ENCODE peak calls at places on chromosomes 13 and 19, in eight cellular contexts. H, U, Q, I, B, T, K and P are unnamed samples.

GRCh38 chr13:101838305-101838835 is 385.9 kb downstream of the ITGBL1 start:
- DNase-seq in Q (no peak), K (no peak), H (no peak), I (peak), B (no peak), T (no peak), U (no peak), P (peak)

GRCh38 chr13:27673911-27674310 is 52.2 kb downstream of the POLR1D start:
- DNase-seq in Q (no peak), I (no peak), K (no peak), U (no peak), B (no peak), H (no peak), T (no peak), P (no peak)

GRCh38 chr19:18743281-18743825 is 47.8 kb downstream of the COMP start:
- DNase-seq in K (peak), H (peak), T (no peak), I (peak), B (no peak), Q (peak), U (no peak), P (no peak)

GRCh38 chr13:60347174-60347573 is 49.8 kb upstream of the TDRD3 start:
- DNase-seq in K (no peak), B (no peak), Q (no peak), H (no peak), T (no peak), U (no peak), I (no peak), P (no peak)

GRCh38 chr19:35076657-35077056 is 35.1 kb downstream of the HPN start:
- DNase-seq in K (no peak), Q (no peak), T (no peak), U (no peak), B (no peak), I (no peak), H (no peak), P (no peak)

GRCh38 chr13:95641961-95642621 is 2.4 kb downstream of the DZIP1 start:
- DNase-seq in H (peak), I (peak), K (peak), U (no peak), B (no peak), Q (peak), T (no peak), P (no peak)

GRCh38 chr13:110575322-110576069 is 14.0 kb upstream of the RAB20 start:
- DNase-seq in Q (peak), U (no peak), I (peak), B (no peak), K (peak), H (peak), T (no peak), P (no peak)

GRCh38 chr19:23799321-23799720 is 40.6 kb upstream of the ZNF681 start:
- DNase-seq in I (no peak), K (no peak), B (no peak), T (no peak), U (no peak), Q (no peak), H (no peak), P (no peak)

GRCh38 chr19:10617409-10618121 is 7.8 kb upstream of the SLC44A2 start:
- DNase-seq in T (no peak), H (no peak), Q (no peak), I (peak), B (no peak), K (no peak), U (no peak), P (no peak)

GRCh38 chr19:35554076-35554475 is 8.7 kb downstream of the TMEM147 start:
- DNase-seq in Q (no peak), T (no peak), K (no peak), I (no peak), H (no peak), B (no peak), U (no peak), P (no peak)

GRCh38 chr19:48993175-48994034 is at the start of the genes GYS1 and RUVBL2:
- DNase-seq in B (peak), H (peak), K (peak), Q (peak), I (peak), T (peak), U (peak), P (peak)

GRCh38 chr19:1307320-1307719 is 21.6 kb downstream of the EFNA2 start:
- DNase-seq in T (no peak), K (no peak), Q (no peak), I (no peak), B (no peak), H (no peak), U (no peak), P (no peak)

GRCh38 chr19:14985133-14985532 is 5.5 kb upstream of the SLC1A6 start:
- DNase-seq in Q (no peak), K (no peak), B (no peak), I (no peak), H (no peak), T (no peak), U (no peak), P (no peak)

GRCh38 chr19:5470264-5470671 is 15.1 kb downstream of the ZNRF4 start:
- DNase-seq in I (no peak), K (peak), Q (no peak), U (no peak), B (no peak), T (no peak), H (no peak), P (peak)

GRCh38 chr13:42272776-42273175 is 824 bp downstream of the AKAP11 start:
- DNase-seq in B (no peak), H (no peak), Q (no peak), K (no peak), T (no peak), U (no peak), I (peak), P (no peak)

GRCh38 chr19:3185482-3186376 is at the start of gene NCLN:
- DNase-seq in H (peak), B (peak), U (peak), K (peak), Q (peak), I (peak), T (peak), P (peak)

GRCh38 chr13:29143864-29144263 is 323.7 kb downstream of the MTUS2 start:
- DNase-seq in U (no peak), T (no peak), K (no peak), H (no peak), I (no peak), Q (no peak), B (no peak), P (no peak)

GRCh38 chr19:40221858-40222619 is 3.9 kb upstream of the TTC9B start:
- DNase-seq in H (peak), T (peak), B (peak), I (peak), U (peak), Q (peak), K (peak), P (peak)

GRCh38 chr13:91797567-91797966 is 399.1 kb downstream of the GPC5 start:
- DNase-seq in H (no peak), I (no peak), Q (no peak), K (no peak), U (no peak), T (no peak), B (no peak), P (no peak)

GRCh38 chr13:95479706-95480105 is 72.8 kb upstream of the CLDN10 start:
- DNase-seq in B (no peak), I (no peak), T (no peak), Q (no peak), H (no peak), K (no peak), U (no peak), P (no peak)

GRCh38 chr19:30873691-30874090 is 475.5 kb downstream of the TSHZ3 start:
- DNase-seq in B (no peak), K (no peak), T (no peak), U (no peak), H (peak), I (no peak), Q (peak), P (no peak)

GRCh38 chr13:109842521-109842920 is 56.1 kb upstream of the IRS2 start:
- DNase-seq in K (no peak), U (no peak), T (no peak), H (no peak), I (no peak), Q (no peak), B (no peak), P (no peak)

GRCh38 chr13:110548891-110549794 is 12.4 kb downstream of the RAB20 start:
- DNase-seq in U (no peak), H (no peak), K (no peak), I (no peak), B (no peak), T (no peak), Q (no peak), P (no peak)

GRCh38 chr13:68173111-68173510 is 943.0 kb upstream of the PCDH9 start:
- DNase-seq in H (no peak), K (no peak), Q (no peak), U (no peak), T (no peak), I (no peak), B (no peak), P (no peak)

GRCh38 chr13:100513987-100514670 is 74.5 kb downstream of the GGACT start:
- DNase-seq in T (no peak), B (no peak), Q (peak), I (peak), K (no peak), U (no peak), H (no peak), P (peak)

GRCh38 chr13:86826232-86826631 is 844.9 kb upstream of the SLITRK5 start:
- DNase-seq in K (no peak), H (no peak), U (no peak), B (no peak), T (no peak), Q (no peak), I (no peak), P (no peak)

GRCh38 chr19:17455711-17456123 is 5.0 kb downstream of the NXNL1 start:
- DNase-seq in Q (peak), H (no peak), U (no peak), T (no peak), I (no peak), K (peak), B (no peak), P (no peak)

GRCh38 chr19:42540071-42540553 is 11.8 kb upstream of the CEACAM1 start:
- DNase-seq in I (peak), H (peak), T (no peak), Q (peak), B (no peak), K (peak), U (no peak), P (no peak)

GRCh38 chr19:33799507-33799906 is 2.8 kb downstream of the KCTD15 start:
- DNase-seq in Q (peak), I (no peak), B (no peak), K (no peak), T (no peak), U (no peak), H (no peak), P (no peak)
- TF ChIP-seq CTCF in Q (no peak), I (no peak), B (no peak), K (no peak), T (no peak), U (no peak), H (no peak), P (no peak)

DNA sequence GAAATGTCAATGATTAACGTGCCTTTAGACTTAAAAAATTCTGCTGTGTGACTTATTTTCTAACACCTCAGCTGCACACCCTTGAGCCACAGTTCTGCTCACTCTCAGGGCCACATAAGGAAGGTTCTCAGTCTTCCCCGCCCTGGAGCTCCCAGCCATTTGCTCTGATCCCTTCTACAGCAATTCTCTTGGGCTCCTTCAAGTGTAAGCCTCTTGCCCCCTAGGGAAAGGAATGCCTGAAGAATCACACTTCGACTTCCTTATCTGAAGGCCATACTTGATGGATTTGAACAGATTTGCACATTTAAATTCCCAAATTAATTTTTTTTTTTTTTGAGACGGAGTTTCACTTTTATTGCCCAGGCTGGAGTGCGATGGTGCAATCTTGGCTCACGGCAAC is 44.2 kb downstream of the RASA3 start:
- DNase-seq in I (no peak), U (no peak), T (no peak), H (no peak), Q (no peak), B (no peak), K (no peak), P (no peak)
- TF ChIP-seq CTCF in I (no peak), U (no peak), T (no peak), H (no peak), Q (peak), B (no peak), K (no peak), P (no peak)

GRCh38 chr19:56252699-56253422 is 19.7 kb upstream of the EDDM13 start:
- DNase-seq in K (peak), H (peak), I (peak), U (peak), T (peak), B (peak), Q (peak), P (peak)
- TF ChIP-seq CTCF in K (no peak), H (peak), I (peak), U (peak), T (peak), B (peak), Q (peak), P (peak)

GRCh38 chr13:21677075-21677628 is 6.3 kb downstream of the FGF9 start:
- DNase-seq in B (no peak), Q (no peak), T (no peak), H (no peak), U (no peak), K (no peak), I (no peak), P (no peak)

GRCh38 chr13:21675095-21676007 is 4.5 kb downstream of the FGF9 start:
- DNase-seq in T (no peak), I (no peak), U (peak), H (peak), B (no peak), Q (peak), K (peak), P (no peak)

GRCh38 chr13:21674271-21675009 is 3.6 kb downstream of the FGF9 start:
- DNase-seq in U (no peak), Q (peak), B (no peak), I (no peak), T (no peak), H (no peak), K (no peak), P (peak)

GRCh38 chr13:21673592-21674270 is 2.9 kb downstream of the FGF9 start:
- DNase-seq in U (peak), I (peak), K (peak), H (no peak), Q (peak), B (no peak), T (no peak), P (peak)

DNA sequence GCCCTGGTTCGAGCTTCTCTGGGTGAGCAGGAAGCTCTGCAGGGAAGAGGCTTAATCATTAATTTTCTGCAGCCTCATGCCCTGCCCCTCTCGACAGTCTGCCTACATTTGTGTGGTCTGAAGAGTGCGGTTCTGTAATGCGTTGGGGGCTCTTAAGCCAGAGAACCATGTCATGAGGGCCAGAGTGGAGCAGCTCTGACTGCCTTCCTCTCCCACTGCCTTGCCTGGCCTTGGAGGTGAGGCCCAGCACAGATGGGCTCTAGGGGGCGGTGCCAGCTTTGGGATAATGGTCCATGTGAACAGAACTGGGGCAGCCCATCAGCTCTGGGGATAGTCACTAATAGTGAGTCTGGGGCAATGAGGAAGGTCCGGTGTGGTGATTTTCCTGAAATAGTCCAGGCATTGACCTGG is 5.7 kb downstream of the FGF9 start:
- DNase-seq in Q (peak), H (peak), U (no peak), T (no peak), B (no peak), K (peak), I (no peak), P (peak)
- TF ChIP-seq CTCF in Q (peak), H (no peak), U (no peak), T (no peak), B (no peak), K (no peak), I (peak), P (peak)

GRCh38 chr19:41431426-41432386 is 4.5 kb upstream of the B3GNT8 start:
- DNase-seq in U (no peak), Q (no peak), H (peak), B (no peak), T (no peak), K (no peak), I (peak), P (peak)
- TF ChIP-seq CTCF in U (no peak), Q (peak), H (peak), B (no peak), T (no peak), K (no peak), I (peak), P (peak)